ENCODE peak calls at places on chromosomes 1 and 21, in four cellular contexts. N is tibial artery, Q is ascending aorta, H is endodermal cell. S is an unnamed sample.
A peak's percentile ranks its signal among the peaks of the same experiment; 100 is the strongest.

GRCh38 chr1:227892930-227893695 is 54.6 kb downstream of the WNT9A start:
- DNase-seq in N (peak; percentile 54), Q (peak; percentile 5), H (peak; percentile 50), S (peak; percentile 64)

GRCh38 chr1:223886516-223886921 is 40.8 kb upstream of the TP53BP2 start:
- DNase-seq in N (no peak), Q (no peak), H (no peak), S (no peak)

GRCh38 chr1:179867493-179868330 is 9.9 kb downstream of the TOR1AIP2 start:
- DNase-seq in N (no peak), Q (no peak), H (peak; percentile 89), S (no peak)

GRCh38 chr1:8294170-8294697 is 23.7 kb upstream of the SLC45A1 start:
- DNase-seq in N (no peak), Q (no peak), H (peak; percentile 24), S (no peak)

GRCh38 chr1:219416598-219417238 is 196.2 kb downstream of the ZC3H11B start:
- DNase-seq in N (no peak), Q (no peak), H (peak; percentile 88), S (peak; percentile 64)

GRCh38 chr1:50257940-50258339 is 149.2 kb downstream of the ELAVL4 start:
- DNase-seq in N (no peak), Q (no peak), H (peak; percentile 7), S (no peak)

GRCh38 chr1:18336811-18337210 is 143.9 kb upstream of the KLHDC7A start:
- DNase-seq in N (no peak), Q (no peak), H (no peak), S (no peak)

GRCh38 chr1:17648457-17649145 is 106.5 kb upstream of the ACTL8 start:
- DNase-seq in N (peak; percentile 89), Q (peak; percentile 50), H (no peak), S (no peak)

GRCh38 chr1:17128361-17128760 is 9.1 kb upstream of the PADI2 start:
- DNase-seq in N (no peak), Q (no peak), H (no peak), S (no peak)

GRCh38 chr1:35499652-35500176 is 57.5 kb downstream of the KIAA0319L start:
- DNase-seq in N (no peak), Q (no peak), H (peak; percentile 51), S (no peak)

GRCh38 chr1:101683136-101683535 is 313.6 kb downstream of the OLFM3 start:
- DNase-seq in N (no peak), Q (no peak), H (no peak), S (no peak)

GRCh38 chr1:53375440-53375839 is 47.6 kb upstream of the LRP8 start:
- DNase-seq in N (peak; percentile 51), Q (no peak), H (peak; percentile 49), S (no peak)

GRCh38 chr1:209349372-209350324 is 233.9 kb upstream of the CAMK1G start:
- DNase-seq in N (no peak), Q (no peak), H (no peak), S (no peak)

GRCh38 chr1:43688594-43689000 is 18.7 kb upstream of the ST3GAL3 start:
- DNase-seq in N (no peak), Q (no peak), H (no peak), S (no peak)

GRCh38 chr1:110209715-110210603 is at the start of gene KCNC4:
- DNase-seq in N (peak; percentile 95), Q (peak; percentile 50), H (peak; percentile 95), S (peak; percentile 94)

GRCh38 chr1:3393987-3394920 is 60.2 kb upstream of the ARHGEF16 start:
- DNase-seq in N (no peak), Q (no peak), H (no peak), S (no peak)

GRCh38 chr21:41585199-41585994 is 77.4 kb upstream of the TMPRSS2 start:
- DNase-seq in N (no peak), Q (no peak), H (no peak), S (no peak)

GRCh38 chr1:26582836-26583460 is 53.4 kb downstream of the RPS6KA1 start:
- DNase-seq in N (peak; percentile 77), Q (peak; percentile 50), H (no peak), S (no peak)

GRCh38 chr1:100597069-100597741 is 59.3 kb downstream of the GPR88 start:
- DNase-seq in N (no peak), Q (no peak), H (no peak), S (no peak)

GRCh38 chr1:229253170-229253974 is 17.5 kb upstream of the RAB4A start:
- DNase-seq in N (no peak), Q (no peak), H (peak; percentile 74), S (no peak)

GRCh38 chr21:42666918-42667317 is 13.5 kb downstream of the PDE9A start:
- DNase-seq in N (no peak), Q (no peak), H (no peak), S (no peak)

GRCh38 chr21:44703731-44704635 is 7.0 kb downstream of the KRTAP10-12 start:
- DNase-seq in N (peak; percentile 35), Q (no peak), H (peak; percentile 68), S (no peak)

GRCh38 chr1:2837316-2837715 is 35.8 kb upstream of the TTC34 start:
- DNase-seq in N (no peak), Q (no peak), H (no peak), S (no peak)

GRCh38 chr1:167515893-167516321 is 2.4 kb downstream of the CD247 start:
- DNase-seq in N (no peak), Q (no peak), H (peak; percentile 26), S (no peak)

GRCh38 chr21:45994086-45994661 is 12.6 kb downstream of the COL6A1 start:
- DNase-seq in N (peak; percentile 66), Q (no peak), H (no peak), S (peak; percentile 64)

GRCh38 chr1:109299087-109299983 is 7.5 kb downstream of the MYBPHL start:
- DNase-seq in N (no peak), Q (no peak), H (no peak), S (peak; percentile 73)

GRCh38 chr1:15945011-15945831 is 30.7 kb downstream of the ZBTB17 start:
- DNase-seq in N (no peak), Q (no peak), H (peak; percentile 44), S (no peak)

GRCh38 chr1:229220163-229220846 is 50.6 kb upstream of the RAB4A start:
- DNase-seq in N (no peak), Q (no peak), H (no peak), S (no peak)

GRCh38 chr1:69568435-69569280 is 936 bp downstream of the LRRC7 start:
- DNase-seq in N (peak; percentile 45), Q (no peak), H (peak; percentile 73), S (no peak)

GRCh38 chr1:38690790-38691189 is 168.8 kb downstream of the RRAGC start:
- DNase-seq in N (no peak), Q (no peak), H (no peak), S (no peak)

GRCh38 chr1:64055310-64055709 is 148.1 kb upstream of the UBE2U start:
- DNase-seq in N (no peak), Q (no peak), H (no peak), S (no peak)

GRCh38 chr1:234108921-234109320 is 204.4 kb downstream of the SLC35F3 start:
- DNase-seq in N (no peak), Q (no peak), H (no peak), S (no peak)

GRCh38 chr1:238660849-238661248 is 725.5 kb upstream of the CHRM3 start:
- DNase-seq in N (no peak), Q (no peak), H (no peak), S (no peak)

GRCh38 chr1:86852289-86852688 is 61.6 kb downstream of the SELENOF start:
- DNase-seq in N (no peak), Q (no peak), H (no peak), S (no peak)

GRCh38 chr1:29453502-29454240 is 217.3 kb downstream of the PTPRU start:
- DNase-seq in N (peak; percentile 32), Q (no peak), H (peak; percentile 85), S (no peak)

GRCh38 chr1:84907095-84907827 is 14.3 kb upstream of the LPAR3 start:
- DNase-seq in N (no peak), Q (no peak), H (peak; percentile 59), S (no peak)

GRCh38 chr1:36625253-36625958 is 142.7 kb upstream of the CSF3R start:
- DNase-seq in N (no peak), Q (no peak), H (no peak), S (no peak)

GRCh38 chr1:119960501-119960900 is 64.2 kb upstream of the ADAM30 start:
- DNase-seq in N (no peak), Q (no peak), H (no peak), S (no peak)
- H3K4me1 ChIP-seq in N (no peaks in the 10 kb centered on the region), Q (peaks cover 68% of the 10 kb centered on the region), H (no peaks in the 10 kb centered on the region), S (peaks cover 15% of the 10 kb centered on the region)

DNA sequence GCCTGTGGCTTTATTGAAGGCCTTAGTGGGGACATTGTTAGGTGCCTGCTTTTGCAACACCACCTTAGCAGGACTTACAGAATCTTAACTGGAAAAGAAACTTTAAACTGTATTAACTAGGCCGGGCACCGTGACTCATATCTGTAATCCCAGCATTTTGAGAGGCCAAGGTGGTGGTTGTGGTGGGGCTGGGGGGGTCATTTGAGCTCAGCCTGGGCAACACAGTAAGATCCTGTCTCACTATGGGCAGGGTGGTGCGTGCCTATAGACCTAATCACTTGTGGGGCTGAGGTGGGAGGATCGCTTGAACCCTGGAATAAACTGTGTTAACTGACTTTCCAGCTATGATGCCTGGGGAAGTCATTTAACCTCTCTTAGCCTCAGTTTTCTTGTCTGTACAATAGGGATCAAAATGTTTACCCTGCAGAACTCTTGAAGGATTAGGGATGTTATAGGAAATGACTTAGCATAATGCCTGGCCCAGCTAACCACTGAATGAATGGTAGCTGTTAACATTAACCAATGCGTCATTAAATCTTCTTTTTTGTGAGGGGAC is 39.5 kb downstream of the IER5 start:
- DNase-seq in N (no peak), Q (no peak), H (peak; percentile 42), S (no peak)
- H3K4me3 ChIP-seq in N (no peak overlapping the region), Q (no peak overlapping the region), H (no peak overlapping the region), S (no peak overlapping the region)

DNA sequence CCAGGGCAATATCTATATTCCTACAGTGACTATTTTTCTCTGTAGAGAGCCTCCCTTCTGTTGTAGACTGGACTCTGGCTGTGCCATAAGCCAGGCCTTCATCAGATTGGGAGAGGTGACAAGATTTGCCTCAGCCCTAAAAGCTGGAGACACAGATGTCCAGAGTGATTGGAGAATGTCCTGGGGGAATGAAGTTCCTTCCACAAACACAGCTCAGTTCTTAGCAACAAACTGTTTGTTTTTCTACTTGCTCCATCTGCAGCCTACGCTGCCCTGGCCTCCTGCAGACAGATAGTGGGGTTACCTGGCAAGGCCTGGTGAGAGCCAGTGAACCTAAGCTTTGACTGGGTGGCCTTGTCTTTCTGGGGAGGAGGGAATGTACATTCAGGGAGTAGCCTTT is 29.9 kb upstream of the SNX27 start:
- DNase-seq in N (no peak), Q (no peak), H (no peak), S (no peak)
- H3K4me1 ChIP-seq in N (no peaks in the 10 kb centered on the region), Q (no peaks in the 10 kb centered on the region), H (peaks cover 4% of the 10 kb centered on the region), S (peaks cover 6% of the 10 kb centered on the region)

DNA sequence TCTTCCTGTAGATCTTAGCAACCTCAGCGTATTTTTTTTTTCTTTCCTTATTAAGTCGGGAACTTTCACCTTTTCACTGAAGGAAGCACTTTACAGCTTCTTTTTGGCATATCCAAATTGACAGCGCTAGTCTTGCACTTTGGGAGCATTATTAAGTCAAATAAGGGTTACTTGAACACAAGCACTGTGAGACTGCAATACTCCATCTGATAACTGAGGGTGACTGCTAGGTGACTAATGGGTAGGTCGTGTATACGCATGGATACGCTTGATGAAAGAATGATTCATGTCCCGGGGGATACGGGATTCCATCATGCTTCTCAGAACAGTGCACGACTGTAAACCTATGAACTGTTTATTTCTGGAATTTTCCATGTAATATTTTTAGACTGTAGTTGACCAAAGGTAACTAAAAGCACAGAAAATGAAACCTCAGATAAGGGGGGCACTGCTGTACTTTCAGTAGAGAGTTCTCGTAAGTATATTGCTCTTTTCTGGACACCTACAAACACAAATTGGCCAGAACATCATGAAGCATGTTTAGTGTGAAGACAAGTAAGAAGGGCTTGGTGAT is 364.7 kb downstream of the SMYD3 start:
- DNase-seq in N (no peak), Q (no peak), H (no peak), S (no peak)
- H3K4me3 ChIP-seq in N (no peak overlapping the region), Q (no peak overlapping the region), H (no peak overlapping the region), S (no peak overlapping the region)